ENCODE peak calls at places on chromosome 10, in six cellular contexts. A, Q, I, J, X and V are unnamed samples.

GRCh38 chr10:86319626-86320025 is 47.0 kb downstream of the GRID1 start:
- DNase-seq in Q (no peak), X (no peak), A (no peak), J (no peak), I (peak), V (peak)

GRCh38 chr10:43079823-43080222 is 3.0 kb downstream of the RET start:
- DNase-seq in J (no peak), A (no peak), Q (no peak), I (no peak), X (no peak), V (no peak)

GRCh38 chr10:113027230-113027573 is 77.2 kb downstream of the TCF7L2 start:
- DNase-seq in A (no peak), X (no peak), I (no peak), Q (no peak), J (no peak), V (no peak)

GRCh38 chr10:97632949-97633884 is at the start of gene MORN4:
- DNase-seq in Q (peak), J (peak), A (peak), X (peak), I (peak), V (peak)

GRCh38 chr10:964321-964987 is 23.8 kb upstream of the GTPBP4 start:
- DNase-seq in J (no peak), I (peak), X (no peak), Q (no peak), A (no peak), V (no peak)

GRCh38 chr10:13953371-13953770 is 366.6 kb downstream of the PRPF18 start:
- DNase-seq in I (no peak), X (no peak), Q (no peak), J (no peak), A (no peak), V (no peak)

GRCh38 chr10:79239930-79240713 is 107.1 kb upstream of the PPIF start:
- DNase-seq in A (no peak), X (peak), J (no peak), I (no peak), Q (no peak), V (no peak)

GRCh38 chr10:76329891-76330575 is 898.6 kb downstream of the LRMDA start:
- DNase-seq in X (no peak), J (no peak), Q (no peak), A (no peak), I (no peak), V (no peak)

GRCh38 chr10:132300582-132300981 is 7.2 kb downstream of the STK32C start:
- DNase-seq in A (no peak), J (no peak), Q (no peak), X (no peak), I (peak), V (no peak)

GRCh38 chr10:132836832-132837540 is 51.0 kb upstream of the NKX6-2 start:
- DNase-seq in J (no peak), A (peak), Q (no peak), X (peak), I (peak), V (peak)

GRCh38 chr10:102776779-102777417 is 33.1 kb downstream of the WBP1L start:
- DNase-seq in I (peak), J (peak), Q (peak), X (peak), A (peak), V (peak)

GRCh38 chr10:2948127-2948854 is 119.1 kb upstream of the PFKP start:
- DNase-seq in I (no peak), J (no peak), X (no peak), Q (no peak), A (no peak), V (no peak)

GRCh38 chr10:13707156-13707881 is 120.6 kb downstream of the PRPF18 start:
- DNase-seq in J (peak), X (peak), I (peak), A (peak), Q (peak), V (no peak)

GRCh38 chr10:29849434-29849833 is 210.0 kb downstream of the JCAD start:
- DNase-seq in J (no peak), I (no peak), Q (no peak), A (no peak), X (no peak), V (no peak)

GRCh38 chr10:61635946-61636345 is 26.8 kb upstream of the CABCOCO1 start:
- DNase-seq in X (no peak), A (no peak), Q (no peak), J (no peak), I (no peak), V (no peak)

GRCh38 chr10:22503315-22504090 is 158.2 kb downstream of the SPAG6 start:
- DNase-seq in J (no peak), Q (no peak), X (no peak), A (no peak), I (no peak), V (no peak)

GRCh38 chr10:50627443-50627842 is 3.7 kb upstream of the SGMS1 start:
- DNase-seq in J (no peak), X (no peak), Q (no peak), I (no peak), A (no peak), V (no peak)

GRCh38 chr10:43256531-43257209 is 10.2 kb downstream of the RASGEF1A start:
- DNase-seq in Q (no peak), A (peak), X (no peak), I (no peak), J (no peak), V (no peak)

GRCh38 chr10:26857991-26858706 is 2.6 kb downstream of the ABI1 start:
- DNase-seq in X (no peak), A (no peak), J (no peak), I (no peak), Q (no peak), V (no peak)

DNA sequence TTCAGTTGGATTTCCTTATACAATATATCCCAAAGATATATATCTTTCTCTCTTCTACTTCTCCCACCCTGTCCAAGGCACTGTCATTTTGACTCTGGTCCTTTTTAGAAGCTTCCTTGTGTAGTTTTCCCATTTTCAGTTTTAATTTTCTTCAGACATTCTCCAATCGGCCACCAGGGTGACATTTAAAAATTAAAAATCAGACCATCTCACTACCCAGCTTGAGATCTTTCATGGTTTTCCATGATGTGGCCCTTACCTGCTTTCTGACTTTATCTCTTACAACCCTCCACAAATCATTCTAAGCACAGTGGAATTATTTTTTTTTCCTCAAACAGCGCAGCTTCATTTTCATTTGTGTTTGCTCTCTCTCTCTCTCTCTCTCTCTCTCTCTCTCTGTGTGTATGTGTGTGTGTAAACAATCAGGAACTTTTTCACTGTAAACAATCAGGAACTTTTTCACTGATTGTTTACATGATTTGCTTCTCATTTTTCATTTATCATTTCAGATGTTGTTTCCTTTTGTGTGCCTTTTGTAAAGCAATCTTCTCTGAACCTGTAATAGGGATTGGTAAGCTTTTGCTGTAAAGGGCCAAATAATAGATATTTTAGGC is 348.8 kb downstream of the ATRNL1 start:
- DNase-seq in J (no peak), Q (no peak), I (no peak), A (no peak), X (no peak), V (no peak)
- TF ChIP-seq CTCF in J (no peak), Q (no peak), I (no peak), A (no peak), X (peak), V (no peak)

DNA sequence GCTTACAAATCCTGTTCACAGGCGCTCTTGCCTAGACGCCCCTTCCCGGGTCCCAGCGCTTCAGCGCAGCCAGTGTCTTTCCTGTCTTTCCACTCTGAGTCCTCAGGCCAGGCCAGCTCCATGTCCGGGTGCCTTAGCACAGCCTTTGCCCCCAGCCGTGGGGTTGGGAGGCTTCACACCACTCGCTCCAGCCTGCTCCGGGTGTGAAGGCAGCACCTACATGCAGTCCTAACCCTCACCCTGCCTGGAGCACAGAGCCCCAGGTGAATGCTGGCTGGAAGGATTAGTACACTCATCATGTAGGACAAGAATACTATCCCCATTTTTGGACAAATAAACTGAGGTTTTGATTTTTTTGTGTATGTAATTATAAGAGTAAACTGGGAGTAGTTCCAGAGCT is 81.7 kb upstream of the TMEM72 start:
- DNase-seq in X (no peak), J (no peak), Q (no peak), I (no peak), A (no peak), V (no peak)
- H3K4me3 ChIP-seq in X (no peak), J (no peak), Q (no peak), I (no peak), A (no peak), V (no peak)

GRCh38 chr10:74190494-74190893 is 39.5 kb downstream of the ADK start:
- DNase-seq in X (no peak), J (no peak), A (no peak), I (no peak), Q (no peak), V (no peak)

GRCh38 chr10:74199315-74199714 is 48.3 kb downstream of the ADK start:
- DNase-seq in A (no peak), I (no peak), J (no peak), Q (no peak), X (no peak), V (no peak)

GRCh38 chr10:74189999-74190421 is 39.0 kb downstream of the ADK start:
- DNase-seq in I (no peak), A (no peak), X (no peak), J (no peak), Q (no peak), V (no peak)

GRCh38 chr10:74194545-74194944 is 43.5 kb downstream of the ADK start:
- DNase-seq in I (no peak), Q (no peak), A (no peak), X (no peak), J (no peak), V (no peak)

DNA sequence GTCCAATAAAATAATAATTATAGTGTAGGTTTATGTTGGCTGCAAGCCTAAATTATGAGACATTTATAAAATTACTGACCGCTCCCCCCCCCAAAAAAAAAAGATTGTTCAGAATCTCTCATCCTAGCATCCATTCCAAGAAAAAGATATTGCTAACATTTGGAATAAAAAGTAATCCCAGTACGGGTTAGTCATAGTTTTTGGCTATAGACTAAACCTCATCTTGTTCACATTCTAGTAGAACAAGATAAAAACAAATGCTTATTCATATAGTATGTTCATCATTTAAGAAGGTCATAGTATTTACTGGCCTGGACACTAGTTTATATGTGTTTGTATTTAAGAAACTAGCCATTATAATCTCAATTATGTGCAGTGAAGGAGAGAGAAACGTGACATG is 44.0 kb downstream of the ADK start:
- DNase-seq in J (no peak), X (no peak), A (no peak), Q (no peak), I (no peak), V (no peak)
- H3K27ac ChIP-seq in J (no peak), X (no peak), A (no peak), Q (no peak), I (no peak), V (no peak)

GRCh38 chr10:123642697-123643096 is 23.5 kb upstream of the GPR26 start:
- DNase-seq in X (peak), J (no peak), I (no peak), Q (no peak), A (no peak), V (no peak)
- TF ChIP-seq CTCF in X (peak), J (no peak), I (no peak), Q (peak), A (no peak), V (peak)